ENCODE peak calls at places on chromosomes 4 and X, in ten cellular contexts. E, Q, I, A, R, W, F, X, U and B are unnamed samples.

GRCh38 chr4:41957634-41958033 is 22.4 kb downstream of the TMEM33 start:
- DNase-seq in Q (no peak), X (no peak), I (no peak), R (no peak), W (no peak), A (peak; percentile 51), F (peak; percentile 23), E (peak; percentile 40), U (no peak), B (no peak)

GRCh38 chr4:181685911-181686310 is 557.3 kb upstream of the TENM3 start:
- DNase-seq in X (no peak), F (peak; percentile 71), U (no peak), R (no peak), A (no peak), E (peak; percentile 96), I (no peak), W (no peak), Q (no peak), B (no peak)

GRCh38 chr4:11529625-11530201 is 101.0 kb upstream of the HS3ST1 start:
- DNase-seq in E (peak; percentile 36), A (no peak), F (peak; percentile 67), Q (no peak), I (no peak), W (no peak), U (no peak), R (no peak), X (no peak), B (no peak)

GRCh38 chrX:122572461-122572860 is 611.6 kb upstream of the GRIA3 start:
- DNase-seq in F (peak; percentile 10), W (no peak), Q (no peak), E (peak; percentile 55), U (no peak), I (no peak), X (no peak), A (no peak), R (no peak), B (no peak)

GRCh38 chr4:54525602-54526001 is 132.2 kb upstream of the KIT start:
- DNase-seq in E (peak; percentile 85), W (no peak), Q (no peak), X (no peak), U (no peak), A (no peak), R (no peak), I (no peak), F (peak; percentile 96), B (no peak)

GRCh38 chr4:154595807-154596206 is 5.3 kb upstream of the FGA start:
- DNase-seq in F (peak; percentile 18), W (no peak), A (no peak), E (no peak), U (no peak), Q (no peak), X (no peak), R (no peak), I (no peak), B (no peak)

GRCh38 chr4:40621592-40622512 is 7.8 kb downstream of the RBM47 start:
- DNase-seq in F (peak; percentile 99), U (peak; percentile 47), I (peak; percentile 16), E (peak; percentile 94), X (peak; percentile 77), W (no peak), Q (peak; percentile 75), R (no peak), A (no peak), B (peak; percentile 87)

GRCh38 chrX:47751670-47752069 is 85.0 kb upstream of the ZNF81 start:
- DNase-seq in R (peak; percentile 6), Q (peak; percentile 34), F (peak; percentile 40), E (peak; percentile 50), A (no peak), I (peak; percentile 8), W (peak; percentile 52), X (no peak), U (no peak), B (no peak)

GRCh38 chr4:142480244-142480643 is 365.9 kb downstream of the INPP4B start:
- DNase-seq in R (no peak), W (no peak), F (peak; percentile 23), E (peak; percentile 51), Q (no peak), U (no peak), X (no peak), I (no peak), A (no peak), B (no peak)

GRCh38 chrX:21806691-21807090 is 32.7 kb upstream of the MBTPS2 start:
- DNase-seq in R (no peak), Q (no peak), U (no peak), I (no peak), X (no peak), E (peak; percentile 5), W (no peak), A (no peak), F (peak; percentile 1), B (no peak)